ENCODE peak calls at places on chromosomes 12 and 14, in ten cellular contexts. One of them, this sample, is unnamed.

GRCh38 chr14:91112172-91112571 is 1.7 kb upstream of the DGLUCY start:
- DNase-seq in endodermal cell: no peak
- DNase-seq in HCEC 1CT: no peak
- DNase-seq in stimulated activated CD8-positive, alpha-beta memory T cell treated with anti-CD3 and anti-CD28 coated beads, Interleukin-7, amount 100 ng/mL, for 24 hours: no peak
- DNase-seq in mesothelial cell of epicardium: no peak
- DNase-seq in WTC11: no peak
- DNase-seq in GM12891: no peak
- DNase-seq in AG04450: no peak
- DNase-seq in activated CD8-positive, alpha-beta memory T cell treated with anti-CD3 and anti-CD28 coated beads for 48 hours: no peak
- DNase-seq in Calu3: no peak
- DNase-seq in this sample: no peak

GRCh38 chr14:71266994-71267636 is 359.9 kb downstream of the PCNX1 start:
- DNase-seq in endodermal cell: no peak
- DNase-seq in mesothelial cell of epicardium: no peak
- DNase-seq in GM12891: no peak
- DNase-seq in AG04450: no peak
- DNase-seq in activated CD8-positive, alpha-beta memory T cell treated with anti-CD3 and anti-CD28 coated beads for 48 hours: no peak
- DNase-seq in stimulated activated CD8-positive, alpha-beta memory T cell treated with anti-CD3 and anti-CD28 coated beads, Interleukin-7, amount 100 ng/mL, for 24 hours: no peak
- DNase-seq in HCEC 1CT: peak
- DNase-seq in Calu3: no peak
- DNase-seq in WTC11: no peak
- DNase-seq in this sample: no peak

GRCh38 chr12:70756791-70757190 is 119.6 kb upstream of the PTPRB start:
- DNase-seq in mesothelial cell of epicardium: no peak
- DNase-seq in endodermal cell: no peak
- DNase-seq in Calu3: no peak
- DNase-seq in WTC11: no peak
- DNase-seq in GM12891: no peak
- DNase-seq in activated CD8-positive, alpha-beta memory T cell treated with anti-CD3 and anti-CD28 coated beads for 48 hours: no peak
- DNase-seq in stimulated activated CD8-positive, alpha-beta memory T cell treated with anti-CD3 and anti-CD28 coated beads, Interleukin-7, amount 100 ng/mL, for 24 hours: no peak
- DNase-seq in HCEC 1CT: no peak
- DNase-seq in AG04450: no peak
- DNase-seq in this sample: peak

GRCh38 chr12:62983594-62983993 is 48.6 kb upstream of the PPM1H start:
- DNase-seq in WTC11: peak
- DNase-seq in mesothelial cell of epicardium: no peak
- DNase-seq in GM12891: no peak
- DNase-seq in activated CD8-positive, alpha-beta memory T cell treated with anti-CD3 and anti-CD28 coated beads for 48 hours: no peak
- DNase-seq in Calu3: peak
- DNase-seq in AG04450: no peak
- DNase-seq in stimulated activated CD8-positive, alpha-beta memory T cell treated with anti-CD3 and anti-CD28 coated beads, Interleukin-7, amount 100 ng/mL, for 24 hours: no peak
- DNase-seq in endodermal cell: peak
- DNase-seq in HCEC 1CT: peak
- DNase-seq in this sample: no peak

GRCh38 chr12:90102957-90103652 is 394.5 kb upstream of the ATP2B1 start:
- DNase-seq in stimulated activated CD8-positive, alpha-beta memory T cell treated with anti-CD3 and anti-CD28 coated beads, Interleukin-7, amount 100 ng/mL, for 24 hours: no peak
- DNase-seq in activated CD8-positive, alpha-beta memory T cell treated with anti-CD3 and anti-CD28 coated beads for 48 hours: no peak
- DNase-seq in mesothelial cell of epicardium: no peak
- DNase-seq in HCEC 1CT: peak
- DNase-seq in Calu3: peak
- DNase-seq in AG04450: no peak
- DNase-seq in endodermal cell: no peak
- DNase-seq in WTC11: no peak
- DNase-seq in GM12891: no peak
- DNase-seq in this sample: peak

GRCh38 chr12:5083955-5084849 is 40.5 kb downstream of the KCNA5 start:
- DNase-seq in mesothelial cell of epicardium: no peak
- DNase-seq in activated CD8-positive, alpha-beta memory T cell treated with anti-CD3 and anti-CD28 coated beads for 48 hours: no peak
- DNase-seq in HCEC 1CT: peak
- DNase-seq in WTC11: no peak
- DNase-seq in GM12891: peak
- DNase-seq in stimulated activated CD8-positive, alpha-beta memory T cell treated with anti-CD3 and anti-CD28 coated beads, Interleukin-7, amount 100 ng/mL, for 24 hours: no peak
- DNase-seq in Calu3: peak
- DNase-seq in endodermal cell: peak
- DNase-seq in AG04450: no peak
- DNase-seq in this sample: peak

GRCh38 chr12:132881853-132882252 is 5.6 kb downstream of the CHFR start:
- DNase-seq in endodermal cell: no peak
- DNase-seq in HCEC 1CT: peak
- DNase-seq in AG04450: peak
- DNase-seq in activated CD8-positive, alpha-beta memory T cell treated with anti-CD3 and anti-CD28 coated beads for 48 hours: no peak
- DNase-seq in Calu3: no peak
- DNase-seq in stimulated activated CD8-positive, alpha-beta memory T cell treated with anti-CD3 and anti-CD28 coated beads, Interleukin-7, amount 100 ng/mL, for 24 hours: no peak
- DNase-seq in GM12891: no peak
- DNase-seq in WTC11: no peak
- DNase-seq in mesothelial cell of epicardium: no peak
- DNase-seq in this sample: no peak

GRCh38 chr12:4154672-4155225 is 118.8 kb upstream of the CCND2 start:
- DNase-seq in GM12891: no peak
- DNase-seq in HCEC 1CT: no peak
- DNase-seq in WTC11: no peak
- DNase-seq in stimulated activated CD8-positive, alpha-beta memory T cell treated with anti-CD3 and anti-CD28 coated beads, Interleukin-7, amount 100 ng/mL, for 24 hours: no peak
- DNase-seq in Calu3: no peak
- DNase-seq in mesothelial cell of epicardium: no peak
- DNase-seq in AG04450: no peak
- DNase-seq in activated CD8-positive, alpha-beta memory T cell treated with anti-CD3 and anti-CD28 coated beads for 48 hours: no peak
- DNase-seq in endodermal cell: peak
- DNase-seq in this sample: no peak

GRCh38 chr12:127677537-127678131 is 589.3 kb upstream of the TMEM132C start:
- DNase-seq in mesothelial cell of epicardium: peak
- DNase-seq in Calu3: peak
- DNase-seq in stimulated activated CD8-positive, alpha-beta memory T cell treated with anti-CD3 and anti-CD28 coated beads, Interleukin-7, amount 100 ng/mL, for 24 hours: peak
- DNase-seq in activated CD8-positive, alpha-beta memory T cell treated with anti-CD3 and anti-CD28 coated beads for 48 hours: no peak
- DNase-seq in HCEC 1CT: peak
- DNase-seq in endodermal cell: peak
- DNase-seq in WTC11: peak
- DNase-seq in GM12891: peak
- DNase-seq in AG04450: peak
- DNase-seq in this sample: peak

GRCh38 chr12:89082354-89082753 is 269.9 kb downstream of the DUSP6 start:
- DNase-seq in endodermal cell: no peak
- DNase-seq in GM12891: no peak
- DNase-seq in AG04450: no peak
- DNase-seq in mesothelial cell of epicardium: no peak
- DNase-seq in HCEC 1CT: peak
- DNase-seq in stimulated activated CD8-positive, alpha-beta memory T cell treated with anti-CD3 and anti-CD28 coated beads, Interleukin-7, amount 100 ng/mL, for 24 hours: no peak
- DNase-seq in Calu3: no peak
- DNase-seq in WTC11: no peak
- DNase-seq in activated CD8-positive, alpha-beta memory T cell treated with anti-CD3 and anti-CD28 coated beads for 48 hours: no peak
- DNase-seq in this sample: no peak

GRCh38 chr12:52126605-52127578 is 47.4 kb downstream of the SMIM41 start:
- DNase-seq in AG04450: no peak
- DNase-seq in GM12891: no peak
- DNase-seq in WTC11: no peak
- DNase-seq in mesothelial cell of epicardium: no peak
- DNase-seq in stimulated activated CD8-positive, alpha-beta memory T cell treated with anti-CD3 and anti-CD28 coated beads, Interleukin-7, amount 100 ng/mL, for 24 hours: no peak
- DNase-seq in HCEC 1CT: no peak
- DNase-seq in Calu3: no peak
- DNase-seq in endodermal cell: peak
- DNase-seq in activated CD8-positive, alpha-beta memory T cell treated with anti-CD3 and anti-CD28 coated beads for 48 hours: no peak
- DNase-seq in this sample: no peak

GRCh38 chr12:131895640-131896079 is 1.2 kb downstream of the ULK1 start:
- DNase-seq in Calu3: no peak
- DNase-seq in mesothelial cell of epicardium: no peak
- DNase-seq in stimulated activated CD8-positive, alpha-beta memory T cell treated with anti-CD3 and anti-CD28 coated beads, Interleukin-7, amount 100 ng/mL, for 24 hours: no peak
- DNase-seq in GM12891: no peak
- DNase-seq in AG04450: no peak
- DNase-seq in WTC11: no peak
- DNase-seq in endodermal cell: no peak
- DNase-seq in HCEC 1CT: no peak
- DNase-seq in activated CD8-positive, alpha-beta memory T cell treated with anti-CD3 and anti-CD28 coated beads for 48 hours: no peak
- DNase-seq in this sample: no peak

GRCh38 chr12:565161-565560 is 98.1 kb downstream of the NINJ2 start:
- DNase-seq in HCEC 1CT: no peak
- DNase-seq in AG04450: no peak
- DNase-seq in Calu3: no peak
- DNase-seq in stimulated activated CD8-positive, alpha-beta memory T cell treated with anti-CD3 and anti-CD28 coated beads, Interleukin-7, amount 100 ng/mL, for 24 hours: no peak
- DNase-seq in endodermal cell: no peak
- DNase-seq in activated CD8-positive, alpha-beta memory T cell treated with anti-CD3 and anti-CD28 coated beads for 48 hours: no peak
- DNase-seq in GM12891: no peak
- DNase-seq in mesothelial cell of epicardium: no peak
- DNase-seq in WTC11: no peak
- DNase-seq in this sample: no peak

GRCh38 chr12:6603095-6603567 is 4.0 kb downstream of the CHD4 start:
- DNase-seq in HCEC 1CT: no peak
- DNase-seq in WTC11: no peak
- DNase-seq in GM12891: no peak
- DNase-seq in stimulated activated CD8-positive, alpha-beta memory T cell treated with anti-CD3 and anti-CD28 coated beads, Interleukin-7, amount 100 ng/mL, for 24 hours: no peak
- DNase-seq in endodermal cell: peak
- DNase-seq in mesothelial cell of epicardium: no peak
- DNase-seq in activated CD8-positive, alpha-beta memory T cell treated with anti-CD3 and anti-CD28 coated beads for 48 hours: no peak
- DNase-seq in AG04450: no peak
- DNase-seq in Calu3: no peak
- DNase-seq in this sample: no peak

GRCh38 chr14:37116933-37117844 is 55.2 kb downstream of the SLC25A21 start:
- DNase-seq in Calu3: no peak
- DNase-seq in endodermal cell: no peak
- DNase-seq in AG04450: peak
- DNase-seq in WTC11: no peak
- DNase-seq in GM12891: no peak
- DNase-seq in HCEC 1CT: peak
- DNase-seq in stimulated activated CD8-positive, alpha-beta memory T cell treated with anti-CD3 and anti-CD28 coated beads, Interleukin-7, amount 100 ng/mL, for 24 hours: no peak
- DNase-seq in activated CD8-positive, alpha-beta memory T cell treated with anti-CD3 and anti-CD28 coated beads for 48 hours: no peak
- DNase-seq in mesothelial cell of epicardium: no peak
- DNase-seq in this sample: peak

GRCh38 chr12:11695321-11695720 is 45.8 kb downstream of the ETV6 start:
- DNase-seq in Calu3: no peak
- DNase-seq in activated CD8-positive, alpha-beta memory T cell treated with anti-CD3 and anti-CD28 coated beads for 48 hours: no peak
- DNase-seq in AG04450: no peak
- DNase-seq in mesothelial cell of epicardium: no peak
- DNase-seq in HCEC 1CT: no peak
- DNase-seq in endodermal cell: no peak
- DNase-seq in stimulated activated CD8-positive, alpha-beta memory T cell treated with anti-CD3 and anti-CD28 coated beads, Interleukin-7, amount 100 ng/mL, for 24 hours: no peak
- DNase-seq in WTC11: no peak
- DNase-seq in GM12891: no peak
- DNase-seq in this sample: no peak

GRCh38 chr12:122185494-122186082 is 2.7 kb downstream of the LRRC43 start:
- DNase-seq in WTC11: no peak
- DNase-seq in stimulated activated CD8-positive, alpha-beta memory T cell treated with anti-CD3 and anti-CD28 coated beads, Interleukin-7, amount 100 ng/mL, for 24 hours: no peak
- DNase-seq in endodermal cell: no peak
- DNase-seq in HCEC 1CT: no peak
- DNase-seq in mesothelial cell of epicardium: no peak
- DNase-seq in activated CD8-positive, alpha-beta memory T cell treated with anti-CD3 and anti-CD28 coated beads for 48 hours: no peak
- DNase-seq in Calu3: no peak
- DNase-seq in GM12891: no peak
- DNase-seq in AG04450: no peak
- DNase-seq in this sample: no peak

GRCh38 chr12:25959069-25959961 is 833 bp downstream of the RASSF8 start:
- DNase-seq in activated CD8-positive, alpha-beta memory T cell treated with anti-CD3 and anti-CD28 coated beads for 48 hours: no peak
- DNase-seq in mesothelial cell of epicardium: peak
- DNase-seq in GM12891: peak
- DNase-seq in AG04450: peak
- DNase-seq in WTC11: peak
- DNase-seq in stimulated activated CD8-positive, alpha-beta memory T cell treated with anti-CD3 and anti-CD28 coated beads, Interleukin-7, amount 100 ng/mL, for 24 hours: no peak
- DNase-seq in HCEC 1CT: peak
- DNase-seq in endodermal cell: peak
- DNase-seq in Calu3: peak
- DNase-seq in this sample: peak

GRCh38 chr12:23349550-23349949 is 599.9 kb downstream of the SOX5 start:
- DNase-seq in mesothelial cell of epicardium: no peak
- DNase-seq in HCEC 1CT: no peak
- DNase-seq in endodermal cell: no peak
- DNase-seq in Calu3: no peak
- DNase-seq in GM12891: no peak
- DNase-seq in activated CD8-positive, alpha-beta memory T cell treated with anti-CD3 and anti-CD28 coated beads for 48 hours: no peak
- DNase-seq in AG04450: no peak
- DNase-seq in WTC11: no peak
- DNase-seq in stimulated activated CD8-positive, alpha-beta memory T cell treated with anti-CD3 and anti-CD28 coated beads, Interleukin-7, amount 100 ng/mL, for 24 hours: no peak
- DNase-seq in this sample: no peak

GRCh38 chr12:58313091-58313855 is 371.9 kb downstream of the ATP23 start:
- DNase-seq in Calu3: no peak
- DNase-seq in activated CD8-positive, alpha-beta memory T cell treated with anti-CD3 and anti-CD28 coated beads for 48 hours: no peak
- DNase-seq in GM12891: no peak
- DNase-seq in AG04450: peak
- DNase-seq in stimulated activated CD8-positive, alpha-beta memory T cell treated with anti-CD3 and anti-CD28 coated beads, Interleukin-7, amount 100 ng/mL, for 24 hours: no peak
- DNase-seq in HCEC 1CT: peak
- DNase-seq in mesothelial cell of epicardium: no peak
- DNase-seq in endodermal cell: no peak
- DNase-seq in WTC11: no peak
- DNase-seq in this sample: no peak

GRCh38 chr12:2284857-2285256 is 232.1 kb downstream of the CACNA1C start:
- DNase-seq in WTC11: peak
- DNase-seq in GM12891: no peak
- DNase-seq in stimulated activated CD8-positive, alpha-beta memory T cell treated with anti-CD3 and anti-CD28 coated beads, Interleukin-7, amount 100 ng/mL, for 24 hours: no peak
- DNase-seq in mesothelial cell of epicardium: peak
- DNase-seq in AG04450: no peak
- DNase-seq in activated CD8-positive, alpha-beta memory T cell treated with anti-CD3 and anti-CD28 coated beads for 48 hours: peak
- DNase-seq in Calu3: peak
- DNase-seq in endodermal cell: peak
- DNase-seq in HCEC 1CT: peak
- DNase-seq in this sample: peak

GRCh38 chr12:108831309-108831991 is 25.9 kb downstream of the SSH1 start:
- DNase-seq in GM12891: no peak
- DNase-seq in WTC11: no peak
- DNase-seq in HCEC 1CT: no peak
- DNase-seq in Calu3: no peak
- DNase-seq in stimulated activated CD8-positive, alpha-beta memory T cell treated with anti-CD3 and anti-CD28 coated beads, Interleukin-7, amount 100 ng/mL, for 24 hours: no peak
- DNase-seq in AG04450: no peak
- DNase-seq in endodermal cell: no peak
- DNase-seq in activated CD8-positive, alpha-beta memory T cell treated with anti-CD3 and anti-CD28 coated beads for 48 hours: no peak
- DNase-seq in mesothelial cell of epicardium: no peak
- DNase-seq in this sample: no peak

GRCh38 chr14:100747021-100747586 is 20.4 kb downstream of the DLK1 start:
- DNase-seq in WTC11: no peak
- DNase-seq in AG04450: peak
- DNase-seq in mesothelial cell of epicardium: no peak
- DNase-seq in activated CD8-positive, alpha-beta memory T cell treated with anti-CD3 and anti-CD28 coated beads for 48 hours: no peak
- DNase-seq in GM12891: no peak
- DNase-seq in Calu3: peak
- DNase-seq in HCEC 1CT: peak
- DNase-seq in endodermal cell: peak
- DNase-seq in stimulated activated CD8-positive, alpha-beta memory T cell treated with anti-CD3 and anti-CD28 coated beads, Interleukin-7, amount 100 ng/mL, for 24 hours: no peak
- DNase-seq in this sample: no peak

GRCh38 chr12:6831450-6831995 is 3.3 kb downstream of the P3H3 start:
- DNase-seq in stimulated activated CD8-positive, alpha-beta memory T cell treated with anti-CD3 and anti-CD28 coated beads, Interleukin-7, amount 100 ng/mL, for 24 hours: no peak
- DNase-seq in mesothelial cell of epicardium: no peak
- DNase-seq in WTC11: no peak
- DNase-seq in Calu3: no peak
- DNase-seq in AG04450: no peak
- DNase-seq in HCEC 1CT: no peak
- DNase-seq in activated CD8-positive, alpha-beta memory T cell treated with anti-CD3 and anti-CD28 coated beads for 48 hours: no peak
- DNase-seq in GM12891: no peak
- DNase-seq in endodermal cell: no peak
- DNase-seq in this sample: no peak

GRCh38 chr12:75257510-75257909 is 47.9 kb upstream of the KCNC2 start:
- DNase-seq in stimulated activated CD8-positive, alpha-beta memory T cell treated with anti-CD3 and anti-CD28 coated beads, Interleukin-7, amount 100 ng/mL, for 24 hours: no peak
- DNase-seq in AG04450: no peak
- DNase-seq in GM12891: no peak
- DNase-seq in WTC11: no peak
- DNase-seq in activated CD8-positive, alpha-beta memory T cell treated with anti-CD3 and anti-CD28 coated beads for 48 hours: no peak
- DNase-seq in Calu3: no peak
- DNase-seq in endodermal cell: no peak
- DNase-seq in HCEC 1CT: no peak
- DNase-seq in mesothelial cell of epicardium: no peak
- DNase-seq in this sample: no peak

GRCh38 chr14:51261151-51261550 is 21.1 kb downstream of the TMX1 start:
- DNase-seq in Calu3: no peak
- DNase-seq in WTC11: no peak
- DNase-seq in GM12891: no peak
- DNase-seq in mesothelial cell of epicardium: no peak
- DNase-seq in AG04450: no peak
- DNase-seq in endodermal cell: no peak
- DNase-seq in activated CD8-positive, alpha-beta memory T cell treated with anti-CD3 and anti-CD28 coated beads for 48 hours: no peak
- DNase-seq in stimulated activated CD8-positive, alpha-beta memory T cell treated with anti-CD3 and anti-CD28 coated beads, Interleukin-7, amount 100 ng/mL, for 24 hours: no peak
- DNase-seq in HCEC 1CT: no peak
- DNase-seq in this sample: no peak

GRCh38 chr12:128047266-128048060 is 219.5 kb upstream of the TMEM132C start:
- DNase-seq in HCEC 1CT: no peak
- DNase-seq in endodermal cell: no peak
- DNase-seq in AG04450: no peak
- DNase-seq in Calu3: no peak
- DNase-seq in WTC11: no peak
- DNase-seq in mesothelial cell of epicardium: no peak
- DNase-seq in stimulated activated CD8-positive, alpha-beta memory T cell treated with anti-CD3 and anti-CD28 coated beads, Interleukin-7, amount 100 ng/mL, for 24 hours: no peak
- DNase-seq in activated CD8-positive, alpha-beta memory T cell treated with anti-CD3 and anti-CD28 coated beads for 48 hours: no peak
- DNase-seq in GM12891: no peak
- DNase-seq in this sample: no peak

GRCh38 chr12:132511516-132512196 is 21.7 kb downstream of the FBRSL1 start:
- DNase-seq in Calu3: no peak
- DNase-seq in GM12891: no peak
- DNase-seq in AG04450: no peak
- DNase-seq in endodermal cell: no peak
- DNase-seq in WTC11: no peak
- DNase-seq in mesothelial cell of epicardium: no peak
- DNase-seq in stimulated activated CD8-positive, alpha-beta memory T cell treated with anti-CD3 and anti-CD28 coated beads, Interleukin-7, amount 100 ng/mL, for 24 hours: no peak
- DNase-seq in HCEC 1CT: no peak
- DNase-seq in activated CD8-positive, alpha-beta memory T cell treated with anti-CD3 and anti-CD28 coated beads for 48 hours: no peak
- DNase-seq in this sample: no peak

This sample was measured in LoVo.